ENCODE peak calls at places on chromosomes 13 and 19, in five cellular contexts. W is HS-5, P is mesothelial cell of epicardium, C is DMS153, D is caudate nucleus. O is an unnamed sample.

GRCh38 chr13:99808786-99809185 is 162.8 kb downstream of the ZIC5 start:
- DNase-seq in W (no peak), P (no peak), C (no peak), D (no peak), O (no peak)

GRCh38 chr13:46372071-46372470 is 15.0 kb downstream of the RUBCNL start:
- DNase-seq in W (no peak), P (no peak), C (no peak), D (no peak), O (no peak)

GRCh38 chr13:27476943-27477681 is 26.7 kb upstream of the MTIF3 start:
- DNase-seq in W (no peak), P (no peak), C (peak; percentile 57), D (no peak), O (no peak)

GRCh38 chr13:94590744-94591143 is 5.2 kb downstream of the TGDS start:
- DNase-seq in W (no peak), P (no peak), C (no peak), D (no peak), O (no peak)

GRCh38 chr13:59346861-59347470 is 816.8 kb downstream of the DIAPH3 start:
- DNase-seq in W (no peak), P (no peak), C (no peak), D (no peak), O (peak; percentile 18)

GRCh38 chr13:21297452-21297851 is 121.0 kb downstream of the MRPL57 start:
- DNase-seq in W (no peak), P (no peak), C (no peak), D (no peak), O (peak; percentile 23)

GRCh38 chr13:24264976-24265375 is 44.4 kb upstream of the C1QTNF9 start:
- DNase-seq in W (no peak), P (no peak), C (no peak), D (no peak), O (no peak)

GRCh38 chr19:47036233-47036651 is 12.2 kb downstream of the TMEM160 start:
- DNase-seq in W (no peak), P (no peak), C (peak; percentile 8), D (peak; percentile 57), O (no peak)

GRCh38 chr19:43675269-43675879 is 5.4 kb upstream of the PLAUR start:
- DNase-seq in W (no peak), P (no peak), C (peak; percentile 42), D (no peak), O (no peak)

GRCh38 chr13:20964904-20965303 is 62.4 kb upstream of the XPO4 start:
- DNase-seq in W (no peak), P (no peak), C (no peak), D (no peak), O (no peak)

GRCh38 chr19:45154064-45154827 is 6.5 kb downstream of the NKPD1 start:
- DNase-seq in W (peak; percentile 22), P (no peak), C (no peak), D (no peak), O (peak; percentile 26)

GRCh38 chr13:109389892-109390345 is 396.5 kb downstream of the IRS2 start:
- DNase-seq in W (no peak), P (no peak), C (no peak), D (no peak), O (no peak)

GRCh38 chr19:1445185-1445931 is 4.6 kb upstream of the APC2 start:
- DNase-seq in W (no peak), P (peak; percentile 64), C (no peak), D (peak; percentile 69), O (peak; percentile 62)

GRCh38 chr13:111064661-111065060 is 50.4 kb upstream of the ARHGEF7 start:
- DNase-seq in W (no peak), P (no peak), C (no peak), D (no peak), O (no peak)

GRCh38 chr13:24361852-24362366 is 52.5 kb downstream of the C1QTNF9 start:
- DNase-seq in W (no peak), P (no peak), C (no peak), D (no peak), O (no peak)

GRCh38 chr13:93522486-93522885 is 295.9 kb downstream of the GPC6 start:
- DNase-seq in W (no peak), P (no peak), C (no peak), D (no peak), O (no peak)

GRCh38 chr19:45215391-45216191 is 29.6 kb downstream of the EXOC3L2 start:
- DNase-seq in W (no peak), P (no peak), C (peak; percentile 57), D (no peak), O (no peak)

GRCh38 chr19:4120531-4120930 is 3.4 kb downstream of the MAP2K2 start:
- DNase-seq in W (no peak), P (no peak), C (no peak), D (no peak), O (no peak)

GRCh38 chr13:96238861-96239260 is 149.0 kb downstream of the HS6ST3 start:
- DNase-seq in W (no peak), P (no peak), C (peak; percentile 12), D (no peak), O (no peak)

GRCh38 chr13:79353698-79354097 is 52.4 kb downstream of the RBM26 start:
- DNase-seq in W (no peak), P (no peak), C (no peak), D (no peak), O (no peak)

GRCh38 chr13:73092831-73093230 is 34.0 kb downstream of the KLF5 start:
- DNase-seq in W (no peak), P (no peak), C (no peak), D (no peak), O (no peak)

GRCh38 chr19:18110833-18111232 is 13.3 kb downstream of the MAST3 start:
- DNase-seq in W (no peak), P (no peak), C (no peak), D (no peak), O (no peak)

GRCh38 chr13:62846302-62846701 is 1430.7 kb upstream of the PCDH20 start:
- DNase-seq in W (no peak), P (no peak), C (no peak), D (no peak), O (no peak)

GRCh38 chr13:91722267-91722884 is 324.0 kb downstream of the GPC5 start:
- DNase-seq in W (peak; percentile 6), P (no peak), C (no peak), D (no peak), O (peak; percentile 63)

GRCh38 chr13:39144941-39145533 is 106.8 kb downstream of the NHLRC3 start:
- DNase-seq in W (no peak), P (no peak), C (no peak), D (peak; percentile 37), O (peak; percentile 69)

GRCh38 chr13:33033361-33033812 is 17.2 kb downstream of the KL start:
- DNase-seq in W (no peak), P (no peak), C (no peak), D (no peak), O (no peak)

GRCh38 chr13:83232626-83233025 is 649.6 kb downstream of the SLITRK1 start:
- DNase-seq in W (no peak), P (no peak), C (no peak), D (no peak), O (no peak)

GRCh38 chr19:17553256-17553655 is 2.2 kb upstream of the COLGALT1 start:
- DNase-seq in W (peak; percentile 62), P (no peak), C (peak; percentile 46), D (no peak), O (peak; percentile 83)

GRCh38 chr13:71079638-71080037 is 787.4 kb downstream of the DACH1 start:
- DNase-seq in W (no peak), P (no peak), C (no peak), D (no peak), O (no peak)

O was measured in SK-MEL-5.